ENCODE peak calls at places on chromosomes 4 and X, in nine cellular contexts. One of them, this sample, is unnamed.

GRCh38 chr4:122796801-122797404 is 29.7 kb upstream of the FGF2 start:
- DNase-seq in AG09319: no peak
- DNase-seq in cardiac fibroblast: no peak
- DNase-seq in activated T-cell treated with anti-CD3 and anti-CD28 coated beads, Interleukin-2, amount 50 U/mL, for 72 hours: no peak
- DNase-seq in substantia nigra: no peak
- DNase-seq in PC-9: no peak
- DNase-seq in hippocampal formation: no peak
- DNase-seq in D341Med: no peak
- DNase-seq in CD4-positive, alpha-beta T cell: no peak
- DNase-seq in this sample: no peak

GRCh38 chrX:53714580-53715335 is 28.2 kb upstream of the HUWE1 start:
- DNase-seq in AG09319: no peak
- DNase-seq in cardiac fibroblast: peak; percentile 20
- DNase-seq in activated T-cell treated with anti-CD3 and anti-CD28 coated beads, Interleukin-2, amount 50 U/mL, for 72 hours: peak; percentile 67
- DNase-seq in substantia nigra: no peak
- DNase-seq in PC-9: peak; percentile 77
- DNase-seq in hippocampal formation: no peak
- DNase-seq in D341Med: no peak
- DNase-seq in CD4-positive, alpha-beta T cell: peak; percentile 17
- DNase-seq in this sample: no peak

GRCh38 chrX:66074920-66075879 is 35.3 kb upstream of the VSIG4 start:
- DNase-seq in AG09319: no peak
- DNase-seq in cardiac fibroblast: no peak
- DNase-seq in activated T-cell treated with anti-CD3 and anti-CD28 coated beads, Interleukin-2, amount 50 U/mL, for 72 hours: peak; percentile 36
- DNase-seq in substantia nigra: no peak
- DNase-seq in PC-9: no peak
- DNase-seq in hippocampal formation: no peak
- DNase-seq in D341Med: no peak
- DNase-seq in CD4-positive, alpha-beta T cell: peak; percentile 21
- DNase-seq in this sample: peak; percentile 7

GRCh38 chrX:22310779-22311178 is 38.1 kb downstream of the CBLL2 start:
- DNase-seq in AG09319: no peak
- DNase-seq in cardiac fibroblast: peak; percentile 69
- DNase-seq in activated T-cell treated with anti-CD3 and anti-CD28 coated beads, Interleukin-2, amount 50 U/mL, for 72 hours: no peak
- DNase-seq in substantia nigra: no peak
- DNase-seq in PC-9: no peak
- DNase-seq in hippocampal formation: no peak
- DNase-seq in D341Med: no peak
- DNase-seq in CD4-positive, alpha-beta T cell: no peak
- DNase-seq in this sample: no peak

GRCh38 chr4:158020175-158020574 is 152.7 kb downstream of the GASK1B start:
- DNase-seq in AG09319: peak; percentile 60
- DNase-seq in cardiac fibroblast: peak; percentile 89
- DNase-seq in activated T-cell treated with anti-CD3 and anti-CD28 coated beads, Interleukin-2, amount 50 U/mL, for 72 hours: no peak
- DNase-seq in substantia nigra: no peak
- DNase-seq in PC-9: no peak
- DNase-seq in hippocampal formation: no peak
- DNase-seq in D341Med: no peak
- DNase-seq in CD4-positive, alpha-beta T cell: no peak
- DNase-seq in this sample: peak; percentile 6

GRCh38 chr4:148017801-148018200 is 285.9 kb downstream of the ARHGAP10 start:
- DNase-seq in AG09319: no peak
- DNase-seq in cardiac fibroblast: peak; percentile 60
- DNase-seq in activated T-cell treated with anti-CD3 and anti-CD28 coated beads, Interleukin-2, amount 50 U/mL, for 72 hours: no peak
- DNase-seq in substantia nigra: no peak
- DNase-seq in PC-9: no peak
- DNase-seq in hippocampal formation: no peak
- DNase-seq in D341Med: no peak
- DNase-seq in CD4-positive, alpha-beta T cell: no peak
- DNase-seq in this sample: no peak

GRCh38 chr4:156391297-156391653 is 437.6 kb upstream of the CTSO start:
- DNase-seq in AG09319: no peak
- DNase-seq in cardiac fibroblast: no peak
- DNase-seq in activated T-cell treated with anti-CD3 and anti-CD28 coated beads, Interleukin-2, amount 50 U/mL, for 72 hours: no peak
- DNase-seq in substantia nigra: no peak
- DNase-seq in PC-9: no peak
- DNase-seq in hippocampal formation: no peak
- DNase-seq in D341Med: no peak
- DNase-seq in CD4-positive, alpha-beta T cell: no peak
- DNase-seq in this sample: no peak

GRCh38 chrX:136219893-136220292 is 31.3 kb downstream of the MAP7D3 start:
- DNase-seq in AG09319: no peak
- DNase-seq in cardiac fibroblast: no peak
- DNase-seq in activated T-cell treated with anti-CD3 and anti-CD28 coated beads, Interleukin-2, amount 50 U/mL, for 72 hours: no peak
- DNase-seq in substantia nigra: no peak
- DNase-seq in PC-9: peak; percentile 80
- DNase-seq in hippocampal formation: no peak
- DNase-seq in D341Med: no peak
- DNase-seq in CD4-positive, alpha-beta T cell: no peak
- DNase-seq in this sample: no peak

GRCh38 chr4:8465615-8466611 is 25.3 kb downstream of the TRMT44 start:
- DNase-seq in AG09319: no peak
- DNase-seq in cardiac fibroblast: no peak
- DNase-seq in activated T-cell treated with anti-CD3 and anti-CD28 coated beads, Interleukin-2, amount 50 U/mL, for 72 hours: no peak
- DNase-seq in substantia nigra: no peak
- DNase-seq in PC-9: no peak
- DNase-seq in hippocampal formation: no peak
- DNase-seq in D341Med: no peak
- DNase-seq in CD4-positive, alpha-beta T cell: no peak
- DNase-seq in this sample: no peak

GRCh38 chrX:118727686-118728339 is 407 bp downstream of the IL13RA1 start:
- DNase-seq in AG09319: no peak
- DNase-seq in cardiac fibroblast: peak; percentile 56
- DNase-seq in activated T-cell treated with anti-CD3 and anti-CD28 coated beads, Interleukin-2, amount 50 U/mL, for 72 hours: peak; percentile 1
- DNase-seq in substantia nigra: no peak
- DNase-seq in PC-9: peak; percentile 37
- DNase-seq in hippocampal formation: no peak
- DNase-seq in D341Med: no peak
- DNase-seq in CD4-positive, alpha-beta T cell: no peak
- DNase-seq in this sample: no peak

GRCh38 chrX:38018734-38019410 is 12.5 kb downstream of the SYTL5 start:
- DNase-seq in AG09319: no peak
- DNase-seq in cardiac fibroblast: peak; percentile 57
- DNase-seq in activated T-cell treated with anti-CD3 and anti-CD28 coated beads, Interleukin-2, amount 50 U/mL, for 72 hours: no peak
- DNase-seq in substantia nigra: no peak
- DNase-seq in PC-9: no peak
- DNase-seq in hippocampal formation: no peak
- DNase-seq in D341Med: no peak
- DNase-seq in CD4-positive, alpha-beta T cell: no peak
- DNase-seq in this sample: no peak

GRCh38 chrX:15854080-15854655 is 445 bp downstream of the AP1S2 start:
- DNase-seq in AG09319: no peak
- DNase-seq in cardiac fibroblast: no peak
- DNase-seq in activated T-cell treated with anti-CD3 and anti-CD28 coated beads, Interleukin-2, amount 50 U/mL, for 72 hours: peak; percentile 57
- DNase-seq in substantia nigra: peak; percentile 65
- DNase-seq in PC-9: peak; percentile 36
- DNase-seq in hippocampal formation: no peak
- DNase-seq in D341Med: peak; percentile 49
- DNase-seq in CD4-positive, alpha-beta T cell: peak; percentile 19
- DNase-seq in this sample: peak; percentile 39

GRCh38 chr4:109701566-109702399 is 1.5 kb downstream of the CASP6 start:
- DNase-seq in AG09319: no peak
- DNase-seq in cardiac fibroblast: no peak
- DNase-seq in activated T-cell treated with anti-CD3 and anti-CD28 coated beads, Interleukin-2, amount 50 U/mL, for 72 hours: peak; percentile 6
- DNase-seq in substantia nigra: no peak
- DNase-seq in PC-9: no peak
- DNase-seq in hippocampal formation: no peak
- DNase-seq in D341Med: no peak
- DNase-seq in CD4-positive, alpha-beta T cell: no peak
- DNase-seq in this sample: no peak

GRCh38 chr4:13544556-13545393 is 467 bp upstream of the NKX3-2 start:
- DNase-seq in AG09319: peak; percentile 5
- DNase-seq in cardiac fibroblast: peak; percentile 67
- DNase-seq in activated T-cell treated with anti-CD3 and anti-CD28 coated beads, Interleukin-2, amount 50 U/mL, for 72 hours: peak; percentile 71
- DNase-seq in substantia nigra: no peak
- DNase-seq in PC-9: peak; percentile 55
- DNase-seq in hippocampal formation: no peak
- DNase-seq in D341Med: peak; percentile 92
- DNase-seq in CD4-positive, alpha-beta T cell: no peak
- DNase-seq in this sample: no peak

GRCh38 chr4:94934864-94935263 is 177.1 kb downstream of the BMPR1B start:
- DNase-seq in AG09319: no peak
- DNase-seq in cardiac fibroblast: no peak
- DNase-seq in activated T-cell treated with anti-CD3 and anti-CD28 coated beads, Interleukin-2, amount 50 U/mL, for 72 hours: no peak
- DNase-seq in substantia nigra: no peak
- DNase-seq in PC-9: peak; percentile 57
- DNase-seq in hippocampal formation: no peak
- DNase-seq in D341Med: no peak
- DNase-seq in CD4-positive, alpha-beta T cell: no peak
- DNase-seq in this sample: no peak

GRCh38 chr4:5719329-5720055 is 8.5 kb downstream of the EVC start:
- DNase-seq in AG09319: no peak
- DNase-seq in cardiac fibroblast: no peak
- DNase-seq in activated T-cell treated with anti-CD3 and anti-CD28 coated beads, Interleukin-2, amount 50 U/mL, for 72 hours: no peak
- DNase-seq in substantia nigra: no peak
- DNase-seq in PC-9: no peak
- DNase-seq in hippocampal formation: no peak
- DNase-seq in D341Med: no peak
- DNase-seq in CD4-positive, alpha-beta T cell: no peak
- DNase-seq in this sample: no peak

GRCh38 chr4:172986114-172986513 is 182.5 kb upstream of the GALNT7 start:
- DNase-seq in AG09319: no peak
- DNase-seq in cardiac fibroblast: no peak
- DNase-seq in activated T-cell treated with anti-CD3 and anti-CD28 coated beads, Interleukin-2, amount 50 U/mL, for 72 hours: no peak
- DNase-seq in substantia nigra: no peak
- DNase-seq in PC-9: no peak
- DNase-seq in hippocampal formation: no peak
- DNase-seq in D341Med: no peak
- DNase-seq in CD4-positive, alpha-beta T cell: no peak
- DNase-seq in this sample: no peak

GRCh38 chr4:112145326-112145819 is at the start of gene FAM241A:
- DNase-seq in AG09319: peak; percentile 50
- DNase-seq in cardiac fibroblast: peak; percentile 90
- DNase-seq in activated T-cell treated with anti-CD3 and anti-CD28 coated beads, Interleukin-2, amount 50 U/mL, for 72 hours: peak; percentile 92
- DNase-seq in substantia nigra: peak; percentile 45
- DNase-seq in PC-9: peak; percentile 62
- DNase-seq in hippocampal formation: peak; percentile 87
- DNase-seq in D341Med: peak; percentile 94
- DNase-seq in CD4-positive, alpha-beta T cell: peak; percentile 83
- DNase-seq in this sample: peak; percentile 87

GRCh38 chr4:55386840-55387239 is 8.9 kb upstream of the TMEM165 start:
- DNase-seq in AG09319: no peak
- DNase-seq in cardiac fibroblast: no peak
- DNase-seq in activated T-cell treated with anti-CD3 and anti-CD28 coated beads, Interleukin-2, amount 50 U/mL, for 72 hours: no peak
- DNase-seq in substantia nigra: no peak
- DNase-seq in PC-9: peak; percentile 39
- DNase-seq in hippocampal formation: no peak
- DNase-seq in D341Med: no peak
- DNase-seq in CD4-positive, alpha-beta T cell: no peak
- DNase-seq in this sample: no peak

This sample was measured in midbrain.